ENCODE peak calls at places on chromosome 1, in four cellular contexts. Q is AG04450, P is ascending aorta, G is body of pancreas. D is an unnamed sample.

GRCh38 chr1:61005572-61006386 is 76.6 kb upstream of the NFIA start:
- DNase-seq in Q (no peak), P (no peak), G (no peak), D (no peak)

GRCh38 chr1:176110203-176110602 is 96.9 kb downstream of the COP1 start:
- DNase-seq in Q (peak), P (no peak), G (no peak), D (no peak)

GRCh38 chr1:66758247-66758755 is 6.0 kb downstream of the DYNLT5 start:
- DNase-seq in Q (no peak), P (no peak), G (no peak), D (no peak)

GRCh38 chr1:220889848-220890287 is 10.6 kb downstream of the HLX start:
- DNase-seq in Q (no peak), P (no peak), G (no peak), D (no peak)

GRCh38 chr1:209457618-209458017 is 125.9 kb upstream of the CAMK1G start:
- DNase-seq in Q (no peak), P (no peak), G (no peak), D (no peak)

GRCh38 chr1:205225901-205226765 is 1.6 kb upstream of the TMCC2 start:
- DNase-seq in Q (no peak), P (no peak), G (peak), D (no peak)

GRCh38 chr1:211092955-211093354 is 41.0 kb downstream of the KCNH1 start:
- DNase-seq in Q (no peak), P (no peak), G (no peak), D (no peak)

GRCh38 chr1:221150996-221151395 is 271.8 kb downstream of the HLX start:
- DNase-seq in Q (no peak), P (no peak), G (no peak), D (no peak)

GRCh38 chr1:185741551-185741950 is 7.4 kb downstream of the HMCN1 start:
- DNase-seq in Q (no peak), P (no peak), G (no peak), D (no peak)

GRCh38 chr1:185050823-185051451 is 5.6 kb downstream of the RNF2 start:
- DNase-seq in Q (no peak), P (no peak), G (no peak), D (no peak)

GRCh38 chr1:161131721-161132409 is 602 bp downstream of the DEDD start:
- DNase-seq in Q (no peak), P (no peak), G (no peak), D (no peak)

GRCh38 chr1:234897754-234898454 is 230.7 kb downstream of the TOMM20 start:
- DNase-seq in Q (no peak), P (no peak), G (no peak), D (no peak)

GRCh38 chr1:234899041-234899787 is 229.4 kb downstream of the TOMM20 start:
- DNase-seq in Q (no peak), P (no peak), G (peak), D (no peak)

GRCh38 chr1:234898455-234899033 is 230.1 kb downstream of the TOMM20 start:
- DNase-seq in Q (no peak), P (no peak), G (no peak), D (no peak)

GRCh38 chr1:234896477-234897364 is 231.9 kb downstream of the TOMM20 start:
- DNase-seq in Q (no peak), P (no peak), G (no peak), D (peak)

DNA sequence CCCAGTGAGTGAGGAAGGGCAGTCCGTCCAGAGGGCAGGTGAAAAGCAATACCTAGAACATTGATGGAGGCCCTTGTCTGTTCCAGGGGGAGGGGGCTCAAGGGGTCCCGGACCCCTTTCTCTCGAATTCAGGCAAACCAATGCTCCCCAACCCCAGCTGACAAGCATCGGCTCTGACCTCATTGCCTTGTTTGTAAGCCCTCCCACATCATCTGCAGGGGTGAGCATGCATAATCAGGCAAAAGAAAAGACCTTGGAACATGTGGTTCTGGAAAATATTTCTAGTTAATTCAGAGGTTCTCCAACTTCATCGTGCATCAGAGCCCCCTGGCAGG is 231.3 kb downstream of the TOMM20 start:
- DNase-seq in Q (no peak), P (no peak), G (no peak), D (peak)
- TF ChIP-seq CTCF in Q (no peak), P (no peak), G (no peak), D (no peak)

GRCh38 chr1:23357112-23357908 is 12.3 kb downstream of the ZNF436 start:
- DNase-seq in Q (no peak), P (no peak), G (no peak), D (no peak)
- TF ChIP-seq CTCF in Q (no peak), P (no peak), G (no peak), D (no peak)

GRCh38 chr1:200890818-200891773 is 3.6 kb upstream of the INAVA start:
- DNase-seq in Q (no peak), P (no peak), G (peak), D (no peak)
- TF ChIP-seq CTCF in Q (peak), P (no peak), G (no peak), D (peak)

GRCh38 chr1:203751051-203751450 is 13.9 kb upstream of the LAX1 start:
- DNase-seq in Q (peak), P (no peak), G (no peak), D (no peak)
- TF ChIP-seq CTCF in Q (no peak), P (no peak), G (no peak), D (no peak)

DNA sequence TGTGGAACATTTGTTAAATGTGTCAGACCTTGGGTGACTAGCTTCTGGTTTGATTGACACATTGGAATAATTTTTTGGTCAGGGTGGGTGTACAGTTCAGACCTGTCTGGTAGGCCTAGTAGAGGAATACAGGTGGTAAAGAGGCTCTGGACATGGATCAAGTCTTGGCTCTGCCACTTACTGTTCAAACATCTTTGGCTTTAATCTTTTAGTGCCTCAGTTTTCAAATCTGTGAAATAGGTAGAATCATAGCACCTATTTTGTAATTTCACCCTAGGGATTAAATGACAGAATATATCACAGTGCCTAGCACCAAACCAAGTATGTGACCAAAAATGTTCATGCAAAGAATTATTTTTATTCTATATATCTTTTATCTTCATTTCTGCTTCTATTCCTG is 340.4 kb downstream of the RPS6KC1 start:
- DNase-seq in Q (no peak), P (no peak), G (no peak), D (no peak)
- TF ChIP-seq CTCF in Q (no peak), P (no peak), G (no peak), D (no peak)

DNA sequence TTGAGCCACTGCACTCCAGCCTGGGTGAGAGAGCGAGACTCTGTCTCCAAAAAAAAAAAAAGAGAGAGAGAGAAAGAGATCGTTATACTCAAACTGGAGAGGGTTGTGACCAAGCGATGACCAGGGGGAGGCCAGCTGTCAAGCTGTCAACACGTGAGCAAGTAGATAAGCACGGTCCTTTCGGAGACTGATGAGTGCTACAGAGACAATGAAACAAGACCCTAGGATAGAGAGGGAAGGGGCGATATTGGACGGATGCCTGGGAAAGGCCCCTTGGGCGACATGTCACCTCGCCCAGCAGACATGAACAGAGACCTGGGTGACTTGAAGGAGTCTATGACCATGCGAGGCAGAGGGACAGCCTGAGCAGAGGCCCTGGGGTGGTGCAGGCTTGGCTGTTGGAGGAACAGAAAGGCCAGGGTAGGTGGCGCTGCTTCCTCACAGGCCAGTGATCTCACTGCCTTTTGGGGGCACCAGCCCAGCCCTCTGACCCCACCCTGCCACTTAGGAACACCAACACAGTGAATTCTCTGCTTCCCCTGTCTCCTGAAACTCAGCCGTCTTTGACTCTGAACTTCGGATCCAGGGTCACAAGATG is 100.8 kb upstream of the IFFO2 start:
- DNase-seq in Q (no peak), P (no peak), G (no peak), D (no peak)
- TF ChIP-seq CTCF in Q (no peak), P (no peak), G (no peak), D (no peak)

GRCh38 chr1:234125283-234125682 is 220.8 kb downstream of the SLC35F3 start:
- DNase-seq in Q (no peak), P (no peak), G (peak), D (no peak)
- TF ChIP-seq CTCF in Q (no peak), P (no peak), G (no peak), D (peak)

GRCh38 chr1:203528098-203528497 is 34.1 kb downstream of the OPTC start:
- DNase-seq in Q (no peak), P (no peak), G (no peak), D (no peak)
- TF ChIP-seq CTCF in Q (no peak), P (no peak), G (no peak), D (no peak)

D was measured in astrocyte of the cerebellum.